ENCODE peak calls at places on chromosome 4, in four cellular contexts. One of them, this sample, is unnamed.

GRCh38 chr4:137794779-137795178 is 262.5 kb upstream of the PCDH18 start:
- DNase-seq in activated T-helper 1 cell treated with Interleukin-2 at 50 U/mL for 16 hours: no peak
- DNase-seq in HEK293T: no peak
- DNase-seq in neuronal stem cell: no peak
- DNase-seq in this sample: no peak

GRCh38 chr4:30753316-30753715 is 33.1 kb downstream of the PCDH7 start:
- DNase-seq in activated T-helper 1 cell treated with Interleukin-2 at 50 U/mL for 16 hours: no peak
- DNase-seq in HEK293T: no peak
- DNase-seq in neuronal stem cell: no peak
- DNase-seq in this sample: no peak

GRCh38 chr4:52106701-52107100 is 55.6 kb downstream of the SPATA18 start:
- DNase-seq in activated T-helper 1 cell treated with Interleukin-2 at 50 U/mL for 16 hours: no peak
- DNase-seq in HEK293T: no peak
- DNase-seq in neuronal stem cell: no peak
- DNase-seq in this sample: no peak

GRCh38 chr4:153514001-153514526 is 47.9 kb downstream of the TMEM131L start:
- DNase-seq in activated T-helper 1 cell treated with Interleukin-2 at 50 U/mL for 16 hours: no peak
- DNase-seq in HEK293T: no peak
- DNase-seq in neuronal stem cell: no peak
- DNase-seq in this sample: no peak

GRCh38 chr4:2469192-2469984 is 482 bp downstream of the RNF4 start:
- DNase-seq in activated T-helper 1 cell treated with Interleukin-2 at 50 U/mL for 16 hours: peak
- DNase-seq in HEK293T: peak
- DNase-seq in neuronal stem cell: peak
- DNase-seq in this sample: no peak

GRCh38 chr4:80006935-80007744 is 65.9 kb downstream of the ANTXR2 start:
- DNase-seq in activated T-helper 1 cell treated with Interleukin-2 at 50 U/mL for 16 hours: no peak
- DNase-seq in HEK293T: no peak
- DNase-seq in neuronal stem cell: no peak
- DNase-seq in this sample: no peak

GRCh38 chr4:78618426-78618825 is 66.9 kb downstream of the ANXA3 start:
- DNase-seq in activated T-helper 1 cell treated with Interleukin-2 at 50 U/mL for 16 hours: no peak
- DNase-seq in HEK293T: no peak
- DNase-seq in neuronal stem cell: no peak
- DNase-seq in this sample: no peak

GRCh38 chr4:185254434-185254833 is 45.0 kb downstream of the SNX25 start:
- DNase-seq in activated T-helper 1 cell treated with Interleukin-2 at 50 U/mL for 16 hours: no peak
- DNase-seq in HEK293T: no peak
- DNase-seq in neuronal stem cell: no peak
- DNase-seq in this sample: no peak

GRCh38 chr4:140644470-140645185 is 75.9 kb upstream of the UCP1 start:
- DNase-seq in activated T-helper 1 cell treated with Interleukin-2 at 50 U/mL for 16 hours: no peak
- DNase-seq in HEK293T: no peak
- DNase-seq in neuronal stem cell: no peak
- DNase-seq in this sample: no peak

GRCh38 chr4:170423137-170423536 is 333.4 kb upstream of the AADAT start:
- DNase-seq in activated T-helper 1 cell treated with Interleukin-2 at 50 U/mL for 16 hours: no peak
- DNase-seq in HEK293T: no peak
- DNase-seq in neuronal stem cell: no peak
- DNase-seq in this sample: no peak

GRCh38 chr4:173333658-173334084 is 487 bp downstream of the HMGB2 start:
- DNase-seq in activated T-helper 1 cell treated with Interleukin-2 at 50 U/mL for 16 hours: peak
- DNase-seq in HEK293T: peak
- DNase-seq in neuronal stem cell: peak
- DNase-seq in this sample: no peak

GRCh38 chr4:185993328-185993973 is 75.5 kb upstream of the TLR3 start:
- DNase-seq in activated T-helper 1 cell treated with Interleukin-2 at 50 U/mL for 16 hours: no peak
- DNase-seq in HEK293T: no peak
- DNase-seq in neuronal stem cell: no peak
- DNase-seq in this sample: no peak

GRCh38 chr4:155491336-155492131 is 114.8 kb upstream of the MAP9 start:
- DNase-seq in activated T-helper 1 cell treated with Interleukin-2 at 50 U/mL for 16 hours: no peak
- DNase-seq in HEK293T: no peak
- DNase-seq in neuronal stem cell: no peak
- DNase-seq in this sample: no peak

GRCh38 chr4:54225671-54226398 is 3.3 kb upstream of the PDGFRA start:
- DNase-seq in activated T-helper 1 cell treated with Interleukin-2 at 50 U/mL for 16 hours: no peak
- DNase-seq in HEK293T: no peak
- DNase-seq in neuronal stem cell: peak
- DNase-seq in this sample: no peak